ENCODE peak calls at places on chromosomes 11 and 22, in five cellular contexts. U is psoas muscle; M is GM12878; R is naive thymus-derived CD8-positive, alpha-beta T cell; J is DMS79 treated with DMSO at 0.1 percent for 48 hours. I is an unnamed sample.

GRCh38 chr11:74866557-74866956 is 82.3 kb downstream of the XRRA1 start:
- DNase-seq in R (no peak), M (no peak), J (no peak), U (no peak), I (no peak)

GRCh38 chr11:102850973-102851745 is 7.8 kb upstream of the MMP3 start:
- DNase-seq in M (no peak), R (no peak), U (no peak), J (no peak), I (no peak)

GRCh38 chr11:109320595-109320994 is 101.4 kb upstream of the C11orf87 start:
- DNase-seq in U (no peak), M (no peak), J (no peak), R (no peak), I (no peak)

GRCh38 chr11:131690776-131691557 is 320.6 kb downstream of the NTM start:
- DNase-seq in R (no peak), J (no peak), U (peak; percentile 50), M (no peak), I (no peak)

GRCh38 chr22:50078761-50079160 is 6.5 kb downstream of the MLC1 start:
- DNase-seq in M (no peak), J (no peak), U (no peak), R (no peak), I (no peak)

GRCh38 chr11:127471662-127472061 is 471.1 kb upstream of the KIRREL3 start:
- DNase-seq in R (no peak), M (no peak), U (no peak), J (no peak), I (no peak)

GRCh38 chr11:11916981-11917399 is 75.2 kb downstream of the USP47 start:
- DNase-seq in M (no peak), U (peak; percentile 34), R (no peak), J (no peak), I (no peak)

GRCh38 chr22:37538590-37539357 is 19.6 kb upstream of the CARD10 start:
- DNase-seq in R (peak; percentile 90), J (peak; percentile 62), U (peak; percentile 96), M (peak; percentile 80), I (peak; percentile 77)

GRCh38 chr22:48596111-48596860 is 1231.4 kb downstream of the BRD1 start:
- DNase-seq in J (no peak), M (no peak), R (no peak), U (no peak), I (no peak)

GRCh38 chr11:330307-330693 is 9.6 kb upstream of the IFITM3 start:
- DNase-seq in M (no peak), J (no peak), U (no peak), R (no peak), I (no peak)

GRCh38 chr11:134125507-134125906 is 56.6 kb downstream of the JAM3 start:
- DNase-seq in M (no peak), J (no peak), U (no peak), R (no peak), I (no peak)

GRCh38 chr11:44857490-44857889 is 93.2 kb downstream of the TP53I11 start:
- DNase-seq in M (no peak), R (no peak), U (no peak), J (no peak), I (no peak)

GRCh38 chr11:61971177-61972111 is 4.0 kb upstream of the FTH1 start:
- DNase-seq in J (peak; percentile 93), R (no peak), U (peak; percentile 98), M (peak; percentile 66), I (peak; percentile 49)

GRCh38 chr22:32487021-32487420 is 12.4 kb downstream of the FBXO7 start:
- DNase-seq in M (no peak), U (no peak), J (no peak), R (no peak), I (no peak)

GRCh38 chr11:57566035-57566504 is 1.4 kb downstream of the UBE2L6 start:
- DNase-seq in U (no peak), J (peak; percentile 73), M (peak; percentile 68), R (peak; percentile 40), I (no peak)

GRCh38 chr22:17786435-17787158 is 12.3 kb upstream of the BID start:
- DNase-seq in M (no peak), R (no peak), J (no peak), U (peak; percentile 91), I (no peak)

GRCh38 chr11:15800121-15800800 is 556.1 kb downstream of the SOX6 start:
- DNase-seq in R (no peak), U (peak; percentile 54), J (peak; percentile 10), M (no peak), I (no peak)

GRCh38 chr11:104812416-104812815 is 85.8 kb downstream of the CASP12 start:
- DNase-seq in J (no peak), M (no peak), U (no peak), R (no peak), I (no peak)

GRCh38 chr11:29018631-29019030 is 910.4 kb downstream of the METTL15 start:
- DNase-seq in M (no peak), U (no peak), J (no peak), R (no peak), I (no peak)

GRCh38 chr22:47083379-47083986 is 321.0 kb downstream of the TBC1D22A start:
- DNase-seq in U (no peak), M (no peak), J (no peak), R (no peak), I (no peak)

GRCh38 chr11:110679323-110679980 is 32.8 kb downstream of the ARHGAP20 start:
- DNase-seq in M (no peak), R (no peak), J (no peak), U (no peak), I (no peak)

GRCh38 chr11:35267504-35267903 is 128.5 kb downstream of the CD44 start:
- DNase-seq in M (no peak), R (no peak), U (no peak), J (no peak), I (no peak)

GRCh38 chr22:47174671-47175111 is 412.2 kb downstream of the TBC1D22A start:
- DNase-seq in J (no peak), U (peak; percentile 40), M (no peak), R (no peak), I (no peak)

GRCh38 chr22:49973018-49973965 is 12.7 kb downstream of the PIM3 start:
- DNase-seq in M (no peak), J (no peak), R (no peak), U (no peak), I (no peak)

GRCh38 chr22:44623771-44624510 is 78.1 kb upstream of the PRR5 start:
- DNase-seq in J (no peak), R (no peak), U (peak; percentile 36), M (no peak), I (no peak)

GRCh38 chr22:17592201-17592600 is 28.9 kb downstream of the SLC25A18 start:
- DNase-seq in J (no peak), U (no peak), R (no peak), M (no peak), I (no peak)

GRCh38 chr22:44566911-44567310 is 68.9 kb upstream of the RTL6 start:
- DNase-seq in U (peak; percentile 17), R (no peak), M (no peak), J (no peak), I (no peak)

I was measured in GM12864.